ENCODE peak calls at places on chromosomes 7 and 10, in four cellular contexts. One of them, this sample, is unnamed.

GRCh38 chr7:85875398-85875797 is 688.5 kb upstream of the SEMA3D start:
- DNase-seq in fibroblast of mammary gland: no peak
- DNase-seq in cerebellar cortex: no peak
- DNase-seq in AG08395: no peak
- DNase-seq in this sample: no peak

GRCh38 chr7:75658369-75658768 is 80.4 kb downstream of the HIP1 start:
- DNase-seq in cerebellar cortex: no peak
- DNase-seq in AG08395: no peak
- DNase-seq in fibroblast of mammary gland: no peak
- DNase-seq in this sample: peak; percentile 65

GRCh38 chr7:158828343-158829020 is 827 bp downstream of the ESYT2 start:
- DNase-seq in AG08395: no peak
- DNase-seq in fibroblast of mammary gland: no peak
- DNase-seq in cerebellar cortex: no peak
- DNase-seq in this sample: peak; percentile 44

GRCh38 chr10:43377393-43377883 is 6.0 kb downstream of the FXYD4 start:
- DNase-seq in cerebellar cortex: no peak
- DNase-seq in AG08395: no peak
- DNase-seq in fibroblast of mammary gland: no peak
- DNase-seq in this sample: no peak

GRCh38 chr10:191703-192518 is 56.7 kb downstream of the ZMYND11 start:
- DNase-seq in fibroblast of mammary gland: peak; percentile 86
- DNase-seq in cerebellar cortex: no peak
- DNase-seq in AG08395: peak; percentile 70
- DNase-seq in this sample: peak; percentile 11

GRCh38 chr7:14751461-14751860 is 151.1 kb downstream of the DGKB start:
- DNase-seq in cerebellar cortex: no peak
- DNase-seq in fibroblast of mammary gland: no peak
- DNase-seq in AG08395: no peak
- DNase-seq in this sample: no peak

GRCh38 chr10:99280472-99280871 is 44.8 kb upstream of the HPSE2 start:
- DNase-seq in fibroblast of mammary gland: no peak
- DNase-seq in AG08395: no peak
- DNase-seq in cerebellar cortex: no peak
- DNase-seq in this sample: no peak

GRCh38 chr7:74013539-74014272 is 14.3 kb upstream of the ELN start:
- DNase-seq in fibroblast of mammary gland: no peak
- DNase-seq in cerebellar cortex: peak; percentile 85
- DNase-seq in AG08395: no peak
- DNase-seq in this sample: no peak

GRCh38 chr10:122181055-122181732 is 89.9 kb upstream of the BTBD16 start:
- DNase-seq in AG08395: peak; percentile 29
- DNase-seq in cerebellar cortex: no peak
- DNase-seq in fibroblast of mammary gland: peak; percentile 65
- DNase-seq in this sample: peak; percentile 45

GRCh38 chr10:52568309-52568708 is 204.3 kb downstream of the MBL2 start:
- DNase-seq in cerebellar cortex: peak; percentile 66
- DNase-seq in AG08395: peak; percentile 31
- DNase-seq in fibroblast of mammary gland: peak; percentile 11
- DNase-seq in this sample: no peak

GRCh38 chr10:89645742-89646172 is 715 bp upstream of the PANK1 start:
- DNase-seq in AG08395: no peak
- DNase-seq in cerebellar cortex: no peak
- DNase-seq in fibroblast of mammary gland: no peak
- DNase-seq in this sample: no peak

GRCh38 chr10:71685554-71686202 is 33.9 kb downstream of the C10orf105 start:
- DNase-seq in fibroblast of mammary gland: no peak
- DNase-seq in AG08395: no peak
- DNase-seq in cerebellar cortex: peak; percentile 80
- DNase-seq in this sample: no peak

GRCh38 chr10:22003111-22003963 is at the start of gene DNAJC1:
- DNase-seq in AG08395: peak; percentile 97
- DNase-seq in cerebellar cortex: peak; percentile 96
- DNase-seq in fibroblast of mammary gland: peak; percentile 89
- DNase-seq in this sample: peak; percentile 97

GRCh38 chr7:129273936-129274335 is 49.1 kb downstream of the AHCYL2 start:
- DNase-seq in AG08395: no peak
- DNase-seq in cerebellar cortex: no peak
- DNase-seq in fibroblast of mammary gland: no peak
- DNase-seq in this sample: no peak

GRCh38 chr7:131011437-131011752 is 277.4 kb upstream of the KLF14 start:
- DNase-seq in cerebellar cortex: peak; percentile 66
- DNase-seq in AG08395: no peak
- DNase-seq in fibroblast of mammary gland: no peak
- DNase-seq in this sample: no peak

GRCh38 chr7:896346-897075 is 20.2 kb downstream of the GET4 start:
- DNase-seq in cerebellar cortex: no peak
- DNase-seq in AG08395: no peak
- DNase-seq in fibroblast of mammary gland: no peak
- DNase-seq in this sample: no peak

GRCh38 chr7:156932006-156932405 is 17.5 kb upstream of the NOM1 start:
- DNase-seq in AG08395: no peak
- DNase-seq in fibroblast of mammary gland: peak; percentile 32
- DNase-seq in cerebellar cortex: no peak
- DNase-seq in this sample: peak; percentile 21

GRCh38 chr10:16520900-16521299 is 779 bp downstream of the C1QL3 start:
- DNase-seq in AG08395: peak; percentile 20
- DNase-seq in fibroblast of mammary gland: peak; percentile 31
- DNase-seq in cerebellar cortex: no peak
- DNase-seq in this sample: peak; percentile 14

GRCh38 chr7:120920588-120920987 is 30.0 kb upstream of the ING3 start:
- DNase-seq in cerebellar cortex: no peak
- DNase-seq in AG08395: no peak
- DNase-seq in fibroblast of mammary gland: no peak
- DNase-seq in this sample: peak; percentile 81

GRCh38 chr10:5534051-5534821 is 9.5 kb downstream of the CALML3 start:
- DNase-seq in cerebellar cortex: no peak
- DNase-seq in AG08395: no peak
- DNase-seq in fibroblast of mammary gland: no peak
- DNase-seq in this sample: peak; percentile 26

GRCh38 chr10:70418229-70418628 is 14.3 kb downstream of the EIF4EBP2 start:
- DNase-seq in fibroblast of mammary gland: peak; percentile 69
- DNase-seq in cerebellar cortex: no peak
- DNase-seq in AG08395: peak; percentile 39
- DNase-seq in this sample: no peak

GRCh38 chr7:20642171-20642570 is 26.7 kb downstream of the ABCB5 start:
- DNase-seq in AG08395: peak; percentile 34
- DNase-seq in fibroblast of mammary gland: peak; percentile 28
- DNase-seq in cerebellar cortex: no peak
- DNase-seq in this sample: peak; percentile 26

GRCh38 chr10:106537866-106538265 is 626.6 kb downstream of the SORCS1 start:
- DNase-seq in fibroblast of mammary gland: no peak
- DNase-seq in cerebellar cortex: no peak
- DNase-seq in AG08395: no peak
- DNase-seq in this sample: no peak

GRCh38 chr7:70574970-70575799 is 556.8 kb upstream of the GALNT17 start:
- DNase-seq in AG08395: no peak
- DNase-seq in cerebellar cortex: peak; percentile 77
- DNase-seq in fibroblast of mammary gland: no peak
- DNase-seq in this sample: no peak

GRCh38 chr10:23404461-23404980 is 34.4 kb upstream of the OTUD1 start:
- DNase-seq in AG08395: no peak
- DNase-seq in cerebellar cortex: no peak
- DNase-seq in fibroblast of mammary gland: no peak
- DNase-seq in this sample: no peak

GRCh38 chr7:107563761-107564552 is at the start of the genes COG5 and DUS4L:
- DNase-seq in AG08395: peak; percentile 83
- DNase-seq in cerebellar cortex: peak; percentile 83
- DNase-seq in fibroblast of mammary gland: peak; percentile 73
- DNase-seq in this sample: peak; percentile 86

GRCh38 chr7:107995184-107996071 is 7.5 kb downstream of the LAMB1 start:
- DNase-seq in fibroblast of mammary gland: peak; percentile 90
- DNase-seq in AG08395: no peak
- DNase-seq in cerebellar cortex: peak; percentile 11
- DNase-seq in this sample: peak; percentile 76

GRCh38 chr7:12942599-12942998 is 255.2 kb downstream of the ARL4A start:
- DNase-seq in AG08395: no peak
- DNase-seq in fibroblast of mammary gland: no peak
- DNase-seq in cerebellar cortex: no peak
- DNase-seq in this sample: no peak

GRCh38 chr10:61961278-61961677 is 59.8 kb downstream of the ARID5B start:
- DNase-seq in AG08395: no peak
- DNase-seq in cerebellar cortex: no peak
- DNase-seq in fibroblast of mammary gland: no peak
- DNase-seq in this sample: no peak

GRCh38 chr10:62814901-62815372 is 1.2 kb downstream of the EGR2 start:
- DNase-seq in fibroblast of mammary gland: no peak
- DNase-seq in AG08395: no peak
- DNase-seq in cerebellar cortex: no peak
- DNase-seq in this sample: no peak

GRCh38 chr10:28111712-28112111 is 112.8 kb upstream of the ODAD2 start:
- DNase-seq in fibroblast of mammary gland: peak; percentile 57
- DNase-seq in cerebellar cortex: no peak
- DNase-seq in AG08395: peak; percentile 63
- DNase-seq in this sample: no peak

GRCh38 chr10:15791816-15792524 is 68.3 kb downstream of the MINDY3 start:
- DNase-seq in AG08395: peak; percentile 49
- DNase-seq in cerebellar cortex: no peak
- DNase-seq in fibroblast of mammary gland: peak; percentile 81
- DNase-seq in this sample: no peak

GRCh38 chr7:22771829-22772228 is 44.8 kb downstream of the IL6 start:
- DNase-seq in AG08395: no peak
- DNase-seq in fibroblast of mammary gland: no peak
- DNase-seq in cerebellar cortex: no peak
- DNase-seq in this sample: no peak